ENCODE peak calls at places on chromosome 2, in six cellular contexts. K is activated T-helper 1 cell treated with Interleukin-2 at 50 U/mL for 16 hours; Z is activated naive CD4-positive, alpha-beta T cell; Q is Peyer's patch; W is T-helper 1 cell; G is type B pancreatic cell. H is an unnamed sample.

GRCh38 chr2:66575625-66576371 is 140.9 kb downstream of the MEIS1 start:
- DNase-seq in K (no peak), Z (no peak), Q (no peak), W (no peak), G (peak), H (no peak)

GRCh38 chr2:216001612-216002215 is 11.6 kb downstream of the MREG start:
- DNase-seq in K (no peak), Z (no peak), Q (no peak), W (no peak), G (no peak), H (no peak)

GRCh38 chr2:8684421-8684884 is 2.6 kb downstream of the ID2 start:
- DNase-seq in K (no peak), Z (no peak), Q (no peak), W (peak), G (no peak), H (no peak)

GRCh38 chr2:7984693-7985353 is 697.0 kb upstream of the ID2 start:
- DNase-seq in K (no peak), Z (no peak), Q (no peak), W (no peak), G (no peak), H (no peak)

GRCh38 chr2:217612920-217613319 is 389.9 kb downstream of the TNS1 start:
- DNase-seq in K (no peak), Z (no peak), Q (no peak), W (no peak), G (no peak), H (no peak)

GRCh38 chr2:3523551-3524041 is 4.3 kb upstream of the ADI1 start:
- DNase-seq in K (no peak), Z (no peak), Q (no peak), W (no peak), G (no peak), H (no peak)

GRCh38 chr2:159773426-159773825 is 24.6 kb downstream of the CD302 start:
- DNase-seq in K (no peak), Z (no peak), Q (no peak), W (no peak), G (no peak), H (no peak)

GRCh38 chr2:57987835-57988573 is 58.6 kb upstream of the VRK2 start:
- DNase-seq in K (no peak), Z (no peak), Q (no peak), W (no peak), G (no peak), H (no peak)

GRCh38 chr2:235639885-235640284 is 146.0 kb downstream of the AGAP1 start:
- DNase-seq in K (no peak), Z (no peak), Q (no peak), W (no peak), G (no peak), H (no peak)

GRCh38 chr2:205290299-205290698 is 392.0 kb upstream of the NRP2 start:
- DNase-seq in K (no peak), Z (no peak), Q (no peak), W (no peak), G (no peak), H (no peak)

GRCh38 chr2:173658946-173659371 is 304.3 kb downstream of the CDCA7 start:
- DNase-seq in K (no peak), Z (no peak), Q (no peak), W (no peak), G (no peak), H (no peak)

GRCh38 chr2:45651415-45652089 is at the start of gene PRKCE:
- DNase-seq in K (peak), Z (peak), Q (peak), W (peak), G (peak), H (no peak)

GRCh38 chr2:96511851-96512250 is 6.7 kb upstream of the NEURL3 start:
- DNase-seq in K (no peak), Z (no peak), Q (no peak), W (no peak), G (peak), H (no peak)